ENCODE peak calls at places on chromosomes 6 and 20, in seven cellular contexts. S, I, Z, G, P, U and W are unnamed samples.

GRCh38 chr6:41194386-41194785 is 6.6 kb downstream of the TREML2 start:
- DNase-seq in S (no peak), Z (no peak), I (no peak), P (no peak), U (no peak), G (no peak), W (no peak)

GRCh38 chr6:74066168-74066871 is 370.3 kb downstream of the CD109 start:
- DNase-seq in U (no peak), P (no peak), G (no peak), I (no peak), Z (no peak), S (no peak), W (no peak)

GRCh38 chr6:158441639-158442308 is 118.1 kb upstream of the TMEM181 start:
- DNase-seq in Z (peak; percentile 71), P (no peak), G (no peak), U (no peak), I (no peak), S (no peak), W (no peak)

GRCh38 chr6:169724554-169725269 is 412 bp upstream of the PHF10 start:
- DNase-seq in I (peak; percentile 80), U (no peak), P (no peak), Z (peak; percentile 39), S (peak; percentile 88), G (peak; percentile 25), W (peak; percentile 76)

GRCh38 chr6:85041376-85041775 is 277.0 kb upstream of the TBX18 start:
- DNase-seq in G (no peak), U (no peak), Z (no peak), S (no peak), P (no peak), I (no peak), W (peak; percentile 74)

GRCh38 chr6:156583083-156583482 is 194.1 kb upstream of the ARID1B start:
- DNase-seq in G (no peak), Z (no peak), I (no peak), U (no peak), S (no peak), P (no peak), W (no peak)

GRCh38 chr20:44970243-44970757 is 4.0 kb downstream of the STK4 start:
- DNase-seq in S (no peak), P (no peak), I (no peak), G (no peak), U (no peak), Z (no peak), W (peak; percentile 27)

GRCh38 chr6:116070990-116071389 is 10.3 kb upstream of the FRK start:
- DNase-seq in I (no peak), P (no peak), S (no peak), Z (no peak), U (no peak), G (no peak), W (no peak)

GRCh38 chr6:8736046-8736877 is 300.9 kb upstream of the SLC35B3 start:
- DNase-seq in P (no peak), S (no peak), Z (no peak), G (no peak), U (no peak), I (no peak), W (no peak)

GRCh38 chr6:1797801-1798200 is 188.1 kb downstream of the FOXC1 start:
- DNase-seq in P (no peak), Z (no peak), U (no peak), S (no peak), I (no peak), G (no peak), W (peak; percentile 71)

GRCh38 chr6:44854712-44855111 is 467.2 kb downstream of the CDC5L start:
- DNase-seq in G (no peak), I (no peak), U (no peak), S (no peak), Z (no peak), P (no peak), W (no peak)

GRCh38 chr6:16669227-16669626 is 92.0 kb downstream of the ATXN1 start:
- DNase-seq in I (peak; percentile 50), S (no peak), G (no peak), P (peak; percentile 38), Z (no peak), U (no peak), W (peak; percentile 18)

GRCh38 chr6:22784611-22785010 is 215.2 kb downstream of the HDGFL1 start:
- DNase-seq in Z (no peak), P (no peak), I (no peak), G (no peak), S (no peak), U (no peak), W (no peak)

GRCh38 chr20:41482647-41483552 is 116.3 kb upstream of the EMILIN3 start:
- DNase-seq in P (no peak), G (no peak), S (no peak), Z (no peak), U (peak; percentile 96), I (no peak), W (peak; percentile 25)

GRCh38 chr6:5846889-5847288 is 159.8 kb downstream of the NRN1 start:
- DNase-seq in U (no peak), I (no peak), G (no peak), P (no peak), Z (no peak), S (no peak), W (no peak)

GRCh38 chr6:56949925-56950495 is 4.9 kb upstream of the BEND6 start:
- DNase-seq in Z (no peak), I (no peak), G (no peak), U (no peak), S (no peak), P (no peak), W (no peak)

GRCh38 chr20:31721408-31722332 is 998 bp downstream of the BCL2L1 start:
- DNase-seq in U (no peak), P (no peak), I (no peak), Z (no peak), G (no peak), S (no peak), W (no peak)

GRCh38 chr6:129890701-129891100 is 29.6 kb upstream of the TMEM244 start:
- DNase-seq in U (no peak), I (no peak), P (no peak), G (no peak), S (no peak), Z (no peak), W (no peak)

GRCh38 chr6:158039178-158039557 is 57.5 kb downstream of the SYNJ2 start:
- DNase-seq in P (no peak), S (no peak), I (no peak), Z (no peak), G (no peak), U (no peak), W (no peak)

GRCh38 chr6:169172435-169172834 is 81.2 kb downstream of the THBS2 start:
- DNase-seq in G (no peak), P (peak; percentile 35), U (no peak), S (no peak), Z (peak; percentile 16), I (no peak), W (no peak)

GRCh38 chr6:11392778-11393507 is 144.6 kb upstream of the TMEM170B start:
- DNase-seq in Z (peak; percentile 79), I (no peak), P (no peak), S (no peak), U (no peak), G (peak; percentile 48), W (peak; percentile 87)

GRCh38 chr20:32482251-32483220 is 102.6 kb downstream of the NOL4L start:
- DNase-seq in U (no peak), S (no peak), I (peak; percentile 20), P (no peak), Z (peak; percentile 52), G (no peak), W (no peak)

GRCh38 chr6:84645000-84645399 is 119.4 kb downstream of the TBX18 start:
- DNase-seq in Z (no peak), P (no peak), U (peak; percentile 38), S (no peak), I (no peak), G (no peak), W (no peak)

GRCh38 chr6:7268362-7269310 is 44.4 kb downstream of the SSR1 start:
- DNase-seq in I (no peak), S (no peak), U (no peak), G (no peak), P (no peak), Z (no peak), W (no peak)

GRCh38 chr6:32816746-32817204 is at the start of gene HLA-DOB:
- DNase-seq in U (no peak), P (peak; percentile 40), Z (no peak), G (no peak), S (no peak), I (no peak), W (peak; percentile 62)

GRCh38 chr6:139763468-139764214 is 389.2 kb upstream of the CITED2 start:
- DNase-seq in Z (no peak), P (no peak), U (peak; percentile 64), G (no peak), S (no peak), I (no peak), W (peak; percentile 62)

GRCh38 chr20:8656335-8656734 is 412.6 kb upstream of the PLCB4 start:
- DNase-seq in G (no peak), S (no peak), Z (peak; percentile 12), I (no peak), P (no peak), U (no peak), W (peak; percentile 98)

GRCh38 chr6:105161411-105161810 is 18.4 kb downstream of the POPDC3 start:
- DNase-seq in G (no peak), P (no peak), I (no peak), S (no peak), Z (no peak), U (no peak), W (no peak)

GRCh38 chr20:41318271-41318649 is 729 bp upstream of the ZHX3 start:
- DNase-seq in G (no peak), U (no peak), I (no peak), P (no peak), S (no peak), Z (no peak), W (no peak)